ENCODE peak calls at places on chromosomes 16 and 17, in ten cellular contexts. Q is Peyer's patch, E is endodermal cell, H is uterus, W is transverse colon, C is mesenchymal stem cell, A is spleen, M is aorta, X is cardiac muscle cell, T is heart right ventricle. S is an unnamed sample.

GRCh38 chr17:49121696-49122292 is 10.8 kb upstream of the B4GALNT2 start:
- DNase-seq in E (no peak), A (no peak), W (no peak), Q (no peak), T (no peak), X (no peak), H (no peak), C (no peak), M (no peak), S (no peak)

GRCh38 chr17:66965801-66966528 is 1.5 kb downstream of the CACNG4 start:
- DNase-seq in A (no peak), M (no peak), W (no peak), C (no peak), Q (no peak), E (peak; percentile 85), T (no peak), X (no peak), H (no peak), S (no peak)

GRCh38 chr17:63543822-63544420 is 6.4 kb upstream of the DCAF7 start:
- DNase-seq in M (peak; percentile 48), H (no peak), Q (no peak), T (no peak), E (peak; percentile 61), X (no peak), C (no peak), A (no peak), W (no peak), S (no peak)

GRCh38 chr17:75152971-75153853 is 1.1 kb downstream of the JPT1 start:
- DNase-seq in M (peak; percentile 53), A (peak; percentile 80), X (peak; percentile 24), C (peak; percentile 45), T (no peak), Q (peak; percentile 39), H (no peak), E (peak; percentile 86), W (peak; percentile 76), S (peak; percentile 26)

GRCh38 chr17:35752471-35752870 is 568 bp downstream of the GAS2L2 start:
- DNase-seq in A (no peak), T (no peak), E (no peak), Q (no peak), H (no peak), M (no peak), W (no peak), C (no peak), X (no peak), S (no peak)

GRCh38 chr16:48117217-48118105 is 38.3 kb downstream of the ABCC12 start:
- DNase-seq in H (no peak), C (peak; percentile 58), E (peak; percentile 97), M (no peak), W (peak; percentile 23), Q (peak; percentile 26), A (peak; percentile 82), T (peak; percentile 53), X (peak; percentile 72), S (no peak)

GRCh38 chr17:48317732-48318131 is 112.3 kb downstream of the SKAP1 start:
- DNase-seq in A (no peak), X (no peak), C (no peak), W (no peak), M (no peak), Q (no peak), E (no peak), T (no peak), H (no peak), S (no peak)

GRCh38 chr17:32684087-32684828 is 192.7 kb downstream of the MYO1D start:
- DNase-seq in M (no peak), W (no peak), A (no peak), E (no peak), T (no peak), C (no peak), X (no peak), Q (no peak), H (no peak), S (peak; percentile 11)

GRCh38 chr17:17844500-17844899 is 7.7 kb upstream of the SREBF1 start:
- DNase-seq in W (no peak), M (no peak), E (no peak), X (no peak), H (no peak), Q (no peak), A (no peak), C (no peak), T (no peak), S (no peak)

GRCh38 chr17:72613411-72614292 is 478.8 kb downstream of the SLC39A11 start:
- DNase-seq in T (no peak), H (no peak), X (peak; percentile 67), E (no peak), Q (no peak), W (no peak), M (no peak), A (no peak), C (no peak), S (no peak)

GRCh38 chr17:67024736-67025135 is 19.6 kb upstream of the CACNG1 start:
- DNase-seq in E (no peak), M (no peak), W (no peak), C (no peak), T (no peak), Q (no peak), H (no peak), A (no peak), X (no peak), S (no peak)

GRCh38 chr16:87062569-87063442 is 254.4 kb downstream of the C16orf95 start:
- DNase-seq in Q (peak; percentile 41), A (no peak), H (no peak), C (peak; percentile 64), W (peak; percentile 55), T (peak; percentile 73), M (peak; percentile 92), E (peak; percentile 93), X (peak; percentile 77), S (peak; percentile 19)

GRCh38 chr17:37481001-37481665 is 8.6 kb upstream of the DUSP14 start:
- DNase-seq in H (no peak), C (no peak), M (no peak), Q (no peak), W (no peak), E (no peak), T (no peak), X (no peak), A (no peak), S (no peak)

DNA sequence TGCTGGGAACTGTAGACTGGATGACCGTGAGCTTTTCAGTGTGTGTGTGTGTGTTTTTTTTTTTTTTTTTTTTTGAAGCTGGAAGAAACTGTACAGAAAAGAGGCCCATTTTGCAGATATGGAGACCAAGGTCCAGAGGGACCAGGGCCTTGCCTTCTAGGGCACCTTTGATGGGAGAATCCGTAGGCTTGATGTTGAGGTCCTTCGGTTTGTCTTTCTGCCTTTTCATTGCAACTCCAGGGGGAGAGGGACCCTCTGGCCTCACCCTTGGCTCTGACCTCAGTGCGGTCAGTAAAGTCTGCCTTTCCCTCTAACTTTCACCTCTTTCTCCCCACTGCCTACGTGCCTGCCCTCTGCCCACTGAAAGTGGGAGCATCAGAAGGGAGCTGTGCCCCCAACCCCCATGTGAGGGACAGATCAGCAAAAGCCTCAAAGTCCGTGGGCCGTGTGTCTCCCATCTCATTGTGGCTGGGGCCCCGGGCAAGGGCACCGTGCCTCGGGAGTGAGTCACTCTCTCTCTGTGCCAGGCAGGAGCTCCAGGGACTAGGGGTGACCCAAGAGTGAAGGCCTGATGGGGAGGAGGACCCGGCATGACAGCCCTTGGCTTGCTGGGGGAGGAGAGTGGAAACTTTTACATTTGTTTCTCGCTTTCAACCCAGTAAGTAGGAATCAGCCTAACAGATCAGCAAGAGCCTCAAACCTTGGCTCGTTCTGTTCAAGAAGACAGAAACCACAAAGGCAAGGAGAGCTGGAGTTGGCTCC is 123.6 kb downstream of the CMIP start:
- DNase-seq in X (peak; percentile 57), H (no peak), C (peak; percentile 47), Q (no peak), A (no peak), E (no peak), W (no peak), M (peak; percentile 87), T (peak; percentile 43), S (peak; percentile 47)
- H3K27ac ChIP-seq in X (no peak overlapping the region), H (no peak overlapping the region), C (peak overlapping the region; percentile 22), Q (peak overlapping the region; percentile 58), A (no peak overlapping the region), E (no peak overlapping the region), W (peak overlapping the region; percentile 10), M (no peak overlapping the region), T (no peak overlapping the region), S (peak overlapping the region; percentile 11)

DNA sequence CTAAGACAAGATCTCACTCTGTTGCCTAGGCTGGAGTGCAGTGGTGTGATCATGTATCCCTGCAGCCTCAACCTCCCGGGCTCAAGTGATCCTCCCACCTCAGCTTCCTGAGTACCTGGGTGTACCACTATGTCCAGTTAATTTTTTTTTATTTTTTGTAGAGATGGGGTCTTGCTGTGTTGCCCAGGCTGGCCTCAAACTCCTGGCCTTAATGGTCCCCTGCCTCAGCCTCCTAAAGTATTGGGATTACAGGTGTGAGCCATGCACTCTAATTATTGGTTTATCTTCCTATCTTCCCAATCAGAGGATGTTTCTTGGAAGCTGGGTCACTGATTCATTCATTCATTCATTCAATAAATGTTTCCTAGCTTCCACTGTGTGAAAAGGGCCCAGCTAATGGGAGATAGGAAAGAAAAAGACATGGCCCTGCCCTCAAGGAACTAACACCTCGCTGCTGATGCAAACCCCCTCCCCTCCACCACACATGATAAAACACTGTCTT is 8.5 kb downstream of the ASPHD1 start:
- DNase-seq in T (no peak), C (no peak), H (no peak), A (no peak), E (no peak), Q (no peak), M (peak; percentile 9), X (no peak), W (no peak), S (no peak)
- H3K4me3 ChIP-seq in T (no peak overlapping the region), C (no peak overlapping the region), H (no peak overlapping the region), A (no peak overlapping the region), E (no peak overlapping the region), Q (no peak overlapping the region), M (no peak overlapping the region), X (no peak overlapping the region), W (no peak overlapping the region), S (no peak overlapping the region)

DNA sequence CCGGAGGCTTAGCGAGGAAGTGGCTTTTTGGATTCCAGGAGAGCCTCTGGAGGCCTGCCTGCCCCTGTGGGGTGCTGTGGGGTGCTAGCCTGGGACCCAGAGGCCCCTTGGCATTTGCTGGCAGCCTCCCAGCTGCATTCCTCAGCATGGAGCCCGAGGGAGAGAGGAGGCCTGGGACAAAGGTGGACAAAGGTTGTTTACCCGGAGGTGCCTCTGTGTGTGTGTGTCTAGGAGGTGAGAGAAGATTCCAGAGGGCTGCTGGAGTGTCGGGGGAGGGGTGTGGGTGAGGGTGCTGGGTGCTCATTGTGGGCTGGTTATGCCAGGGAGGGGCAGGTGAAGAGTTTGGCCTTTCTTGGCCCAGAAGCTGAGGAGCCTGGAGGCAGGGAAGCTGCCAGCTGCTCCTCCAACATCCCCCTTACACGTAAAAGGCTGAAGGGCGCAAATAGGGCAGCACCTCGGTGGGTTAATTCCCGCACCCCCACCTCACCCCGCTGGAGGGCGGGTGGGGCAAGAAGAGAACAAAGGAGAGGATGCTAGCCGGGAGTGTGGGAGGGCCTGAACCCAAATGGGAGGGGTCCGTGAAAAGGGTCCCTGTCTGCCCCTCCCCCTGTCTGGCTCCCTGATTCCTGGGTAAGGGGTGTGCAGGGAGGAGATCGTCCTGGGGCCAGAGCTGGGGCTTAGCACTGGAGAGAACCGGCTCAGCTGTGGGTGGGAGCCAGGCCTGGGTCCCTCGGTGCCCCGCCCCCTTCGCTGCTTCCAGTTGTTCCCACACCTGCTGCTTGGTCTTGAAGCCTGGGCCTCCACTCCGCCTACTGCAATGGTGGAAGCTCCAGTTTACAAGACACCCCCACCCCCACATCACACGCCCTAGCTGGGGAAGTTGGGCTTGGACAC is 9.9 kb downstream of the HEXIM2 start:
- DNase-seq in W (peak; percentile 55), E (peak; percentile 90), A (no peak), T (no peak), M (peak; percentile 76), H (peak; percentile 63), Q (no peak), C (no peak), X (no peak), S (peak; percentile 48)
- H3K4me1 ChIP-seq in W (peaks cover 41% of the 10 kb centered on the region), E (peaks cover 26% of the 10 kb centered on the region), A (peaks cover 60% of the 10 kb centered on the region), T (peaks cover 28% of the 10 kb centered on the region), M (no peaks in the 10 kb centered on the region), H (peaks cover 19% of the 10 kb centered on the region), Q (peaks cover 6% of the 10 kb centered on the region), C (peaks cover 32% of the 10 kb centered on the region), X (peaks cover 21% of the 10 kb centered on the region), S (peaks cover 8% of the 10 kb centered on the region)

GRCh38 chr16:75011634-75012307 is 12.9 kb downstream of the ZNRF1 start:
- DNase-seq in X (peak; percentile 86), Q (no peak), T (no peak), C (peak; percentile 86), E (no peak), W (no peak), A (no peak), H (peak; percentile 60), M (no peak), S (no peak)
- H3K27ac ChIP-seq in X (peak overlapping the region; percentile 60), Q (peak overlapping the region; percentile 72), T (peak overlapping the region; percentile 51), C (peak overlapping the region; percentile 65), E (peak overlapping the region; percentile 59), W (peak overlapping the region; percentile 62), A (peak overlapping the region; percentile 58), H (peak overlapping the region; percentile 88), M (peak overlapping the region; percentile 94), S (peak overlapping the region; percentile 60)

S was measured in prostate gland.